ENCODE peak calls at places on chromosomes 7 and 10, in four cellular contexts. One of them, this sample, is unnamed.

GRCh38 chr7:90763108-90763507 is 167.0 kb downstream of the CDK14 start:
- DNase-seq in HFFc6: no peak
- DNase-seq in choroid plexus epithelial cell: no peak
- DNase-seq in spleen: no peak
- DNase-seq in this sample: no peak

GRCh38 chr7:114460021-114460420 is 45.4 kb downstream of the FOXP2 start:
- DNase-seq in HFFc6: no peak
- DNase-seq in spleen: no peak
- DNase-seq in choroid plexus epithelial cell: no peak
- DNase-seq in this sample: no peak

GRCh38 chr7:39644170-39644569 is 20.8 kb downstream of the RALA start:
- DNase-seq in spleen: no peak
- DNase-seq in choroid plexus epithelial cell: peak
- DNase-seq in HFFc6: no peak
- DNase-seq in this sample: no peak

GRCh38 chr10:71451754-71452153 is 55.0 kb downstream of the CDH23 start:
- DNase-seq in choroid plexus epithelial cell: no peak
- DNase-seq in HFFc6: no peak
- DNase-seq in spleen: no peak
- DNase-seq in this sample: no peak

GRCh38 chr10:14185501-14186045 is 145.2 kb downstream of the FRMD4A start:
- DNase-seq in choroid plexus epithelial cell: peak
- DNase-seq in HFFc6: peak
- DNase-seq in spleen: no peak
- DNase-seq in this sample: peak

GRCh38 chr10:91743460-91743859 is 54.8 kb upstream of the TNKS2 start:
- DNase-seq in choroid plexus epithelial cell: no peak
- DNase-seq in spleen: no peak
- DNase-seq in HFFc6: no peak
- DNase-seq in this sample: no peak

GRCh38 chr7:26461508-26461907 is 169.8 kb downstream of the SNX10 start:
- DNase-seq in HFFc6: no peak
- DNase-seq in choroid plexus epithelial cell: no peak
- DNase-seq in spleen: no peak
- DNase-seq in this sample: no peak

GRCh38 chr10:92590623-92591549 is 2.0 kb upstream of the KIF11 start:
- DNase-seq in spleen: peak
- DNase-seq in choroid plexus epithelial cell: peak
- DNase-seq in HFFc6: peak
- DNase-seq in this sample: no peak

GRCh38 chr7:24477807-24478655 is 95.2 kb upstream of the PALS2 start:
- DNase-seq in HFFc6: peak
- DNase-seq in spleen: no peak
- DNase-seq in choroid plexus epithelial cell: peak
- DNase-seq in this sample: peak

GRCh38 chr10:73772280-73773151 is 9.3 kb upstream of the CHCHD1 start:
- DNase-seq in HFFc6: peak
- DNase-seq in spleen: peak
- DNase-seq in choroid plexus epithelial cell: peak
- DNase-seq in this sample: peak

GRCh38 chr10:101974091-101974799 is 81.7 kb downstream of the ARMH3 start:
- DNase-seq in choroid plexus epithelial cell: peak
- DNase-seq in HFFc6: peak
- DNase-seq in spleen: no peak
- DNase-seq in this sample: no peak

GRCh38 chr7:151185762-151186639 is 1.0 kb downstream of the ASB10 start:
- DNase-seq in choroid plexus epithelial cell: no peak
- DNase-seq in spleen: peak
- DNase-seq in HFFc6: no peak
- DNase-seq in this sample: no peak

GRCh38 chr7:129368389-129368986 is 65.7 kb upstream of the STRIP2 start:
- DNase-seq in choroid plexus epithelial cell: no peak
- DNase-seq in HFFc6: no peak
- DNase-seq in spleen: no peak
- DNase-seq in this sample: no peak

GRCh38 chr10:69312537-69312936 is 34.2 kb downstream of the HK1 start:
- DNase-seq in spleen: no peak
- DNase-seq in HFFc6: no peak
- DNase-seq in choroid plexus epithelial cell: no peak
- DNase-seq in this sample: no peak

This sample was measured in AG04450.